ENCODE peak calls at places on chromosomes 16 and 17, in nine cellular contexts. C is mucosa of gallbladder; E is CD8-positive, alpha-beta T cell; H is T-cell; Z is stimulated activated naive CD8-positive, alpha-beta T cell treated with anti-CD3 and anti-CD28 coated beads, Interleukin-15, Interleukin-2, amounts not matched to agents 100 U/mL and 50 U/mL, for 24 hours; A is left cardiac atrium; R is fibroblast of the aortic adventitia; M is breast epithelium; I is germinal center. W is an unnamed sample.
A peak's percentile ranks its signal among the peaks of the same experiment; 100 is the strongest.

GRCh38 chr16:4882633-4883285 is 35.5 kb downstream of the UBN1 start:
- DNase-seq in M (peak; percentile 62), C (peak; percentile 73), I (no peak), R (no peak), Z (no peak), A (peak; percentile 58), H (no peak), E (no peak), W (peak; percentile 50)

GRCh38 chr17:7929158-7930029 is at the start of gene KCNAB3:
- DNase-seq in H (peak; percentile 49), M (no peak), C (peak; percentile 40), A (peak; percentile 70), Z (peak; percentile 43), I (peak; percentile 88), E (peak; percentile 79), R (peak; percentile 53), W (peak; percentile 33)

GRCh38 chr16:75074920-75075687 is 41.5 kb downstream of the LDHD start:
- DNase-seq in M (no peak), Z (peak; percentile 74), C (peak; percentile 49), I (peak; percentile 80), H (peak; percentile 87), A (peak; percentile 64), R (no peak), E (peak; percentile 88), W (no peak)

GRCh38 chr17:40547079-40547784 is 18.0 kb downstream of the CCR7 start:
- DNase-seq in Z (peak; percentile 81), C (no peak), A (peak; percentile 9), E (peak; percentile 91), I (no peak), R (no peak), M (no peak), H (peak; percentile 82), W (no peak)

GRCh38 chr16:85689285-85689949 is 663 bp upstream of the GINS2 start:
- DNase-seq in C (no peak), E (no peak), Z (no peak), A (no peak), R (no peak), M (no peak), H (no peak), I (no peak), W (no peak)

GRCh38 chr16:66590322-66590721 is 11.1 kb downstream of the CMTM2 start:
- DNase-seq in C (no peak), R (no peak), E (no peak), H (no peak), I (no peak), Z (no peak), M (no peak), A (no peak), W (no peak)

GRCh38 chr16:87802670-87803069 is 36.9 kb upstream of the KLHDC4 start:
- DNase-seq in C (no peak), Z (no peak), A (no peak), H (no peak), M (no peak), R (no peak), E (no peak), I (peak; percentile 30), W (no peak)

GRCh38 chr16:27547134-27547533 is 2.6 kb downstream of the GTF3C1 start:
- DNase-seq in I (no peak), A (no peak), H (no peak), Z (no peak), M (no peak), R (peak; percentile 66), E (no peak), C (no peak), W (peak; percentile 28)

GRCh38 chr17:64148017-64148631 is 18.2 kb upstream of the ERN1 start:
- DNase-seq in M (no peak), C (no peak), R (peak; percentile 62), A (no peak), Z (no peak), I (no peak), E (no peak), H (no peak), W (no peak)

GRCh38 chr16:70430667-70431536 is 8.0 kb downstream of the ST3GAL2 start:
- DNase-seq in R (no peak), I (peak; percentile 87), E (peak; percentile 79), Z (peak; percentile 69), C (no peak), A (no peak), M (no peak), H (peak; percentile 77), W (no peak)

GRCh38 chr16:27404163-27404823 is 2.3 kb downstream of the IL21R start:
- DNase-seq in R (no peak), A (no peak), E (no peak), Z (peak; percentile 58), I (no peak), C (no peak), H (no peak), M (no peak), W (no peak)

GRCh38 chr17:236641-237405 is 55.4 kb upstream of the DOC2B start:
- DNase-seq in M (no peak), C (no peak), E (no peak), R (no peak), I (no peak), H (no peak), Z (no peak), A (peak; percentile 16), W (no peak)

GRCh38 chr17:69714659-69715058 is 300.2 kb downstream of the MAP2K6 start:
- DNase-seq in A (no peak), C (no peak), R (peak; percentile 55), M (no peak), I (no peak), E (no peak), Z (no peak), H (no peak), W (no peak)

W was measured in astrocyte of the cerebellum.